ENCODE peak calls at places on chromosome 22, in nine cellular contexts. A is activated naive CD8-positive, alpha-beta T cell treated with anti-CD3 and anti-CD28 coated beads, Interleukin-2, amount 50 U/mL, for 24 hours; G is M059J; C is NCI-H2029; O is MCF 10A; U is occipital lobe; L is amniotic stem cell; F is fibroblast of mammary gland; I is tibial nerve. T is an unnamed sample.

GRCh38 chr22:25546242-25546641 is 18.2 kb upstream of the GRK3 start:
- DNase-seq in I (no peak), A (no peak), F (no peak), C (no peak), L (no peak), U (no peak), O (no peak), G (no peak), T (no peak)

GRCh38 chr22:41925783-41926460 is 684 bp downstream of the TNFRSF13C start:
- DNase-seq in U (no peak), C (peak), L (peak), O (peak), I (peak), F (peak), A (peak), G (no peak), T (no peak)

GRCh38 chr22:50191041-50191740 is 5.5 kb downstream of the TRABD start:
- DNase-seq in I (no peak), G (no peak), O (no peak), F (no peak), C (no peak), U (no peak), L (no peak), A (peak), T (no peak)

GRCh38 chr22:31206896-31207687 is 5.0 kb upstream of the LIMK2 start:
- DNase-seq in A (no peak), G (no peak), I (no peak), U (no peak), L (no peak), O (peak), F (no peak), C (no peak), T (peak)

GRCh38 chr22:32619614-32620426 is 145.2 kb downstream of the FBXO7 start:
- DNase-seq in F (peak), O (peak), G (peak), I (peak), A (no peak), L (no peak), U (no peak), C (no peak), T (no peak)

GRCh38 chr22:40043086-40043485 is 48.3 kb downstream of the FAM83F start:
- DNase-seq in C (peak), L (no peak), U (no peak), I (peak), F (peak), A (no peak), G (peak), O (peak), T (no peak)

GRCh38 chr22:49203863-49204598 is 623.6 kb downstream of the BRD1 start:
- DNase-seq in G (no peak), A (no peak), I (no peak), L (no peak), F (no peak), U (no peak), C (no peak), O (no peak), T (no peak)

GRCh38 chr22:44164031-44164430 is 16.7 kb upstream of the PARVG start:
- DNase-seq in I (no peak), C (no peak), U (no peak), A (no peak), G (no peak), O (no peak), L (no peak), F (no peak), T (no peak)

GRCh38 chr22:50201191-50202129 is 649 bp downstream of the SELENOO start:
- DNase-seq in U (no peak), O (no peak), I (no peak), G (no peak), C (no peak), L (no peak), F (no peak), A (peak), T (no peak)

GRCh38 chr22:45205624-45205925 is 35.1 kb downstream of the KIAA0930 start:
- DNase-seq in F (no peak), L (no peak), G (no peak), I (no peak), O (no peak), U (no peak), A (no peak), C (no peak), T (no peak)

GRCh38 chr22:28999510-29000224 is 62.0 kb downstream of the C22orf31 start:
- DNase-seq in F (no peak), U (no peak), A (no peak), L (no peak), C (no peak), O (no peak), I (no peak), G (no peak), T (no peak)

GRCh38 chr22:31343235-31344191 is 2.6 kb downstream of the PATZ1 start:
- DNase-seq in A (peak), I (peak), O (no peak), U (no peak), C (peak), F (no peak), L (peak), G (no peak), T (peak)

GRCh38 chr22:26711205-26711958 is 54.0 kb downstream of the MIAT start:
- DNase-seq in O (no peak), A (no peak), C (no peak), I (no peak), U (no peak), L (no peak), F (no peak), G (peak), T (no peak)

GRCh38 chr22:37894939-37895670 is 11.0 kb upstream of the MICALL1 start:
- DNase-seq in L (no peak), F (no peak), C (no peak), U (no peak), G (no peak), A (no peak), I (no peak), O (no peak), T (no peak)

GRCh38 chr22:40341604-40342003 is 4.7 kb upstream of the ADSL start:
- DNase-seq in I (no peak), U (no peak), O (no peak), F (no peak), C (no peak), G (no peak), L (no peak), A (no peak), T (no peak)

GRCh38 chr22:30892286-30892685 is 76.3 kb downstream of the MORC2 start:
- DNase-seq in G (no peak), F (no peak), I (no peak), L (no peak), A (no peak), C (no peak), U (no peak), O (no peak), T (no peak)

GRCh38 chr22:22110548-22111266 is 128.1 kb upstream of the TOP3B start:
- DNase-seq in I (no peak), U (no peak), A (peak), C (no peak), O (peak), F (peak), L (no peak), G (peak), T (no peak)

GRCh38 chr22:20171288-20172037 is 20.6 kb upstream of the CCDC188 start:
- DNase-seq in U (no peak), I (no peak), L (no peak), O (no peak), A (no peak), G (no peak), C (no peak), F (no peak), T (no peak)

GRCh38 chr22:39493759-39494158 is 8.3 kb upstream of the MIEF1 start:
- DNase-seq in O (no peak), U (no peak), F (peak), I (no peak), G (peak), L (peak), C (no peak), A (no peak), T (no peak)

T was measured in DMS153.